ENCODE peak calls at places on chromosomes 12 and 14, in ten cellular contexts. V is IMR-90; E is endodermal cell; R is CD8-positive, alpha-beta memory T cell; K is CD8-positive, alpha-beta T cell; B is spleen; W is GM23338; C is left ventricle myocardium inferior; H is CD4-positive, alpha-beta memory T cell; Z is aorta. J is an unnamed sample. For H3K4me1, the result is how much of the 10 kb centered on the place peaks cover.

GRCh38 chr12:100827901-100828520 is 33.4 kb downstream of the ANO4 start:
- DNase-seq in V (peak), E (peak), R (no peak), K (no peak), B (no peak), W (peak), C (no peak), H (no peak), Z (no peak), J (peak)

GRCh38 chr14:64663174-64663573 is 41.0 kb upstream of the PLEKHG3 start:
- DNase-seq in V (peak), E (no peak), R (no peak), K (no peak), B (no peak), W (no peak), C (no peak), H (no peak), Z (no peak), J (no peak)

GRCh38 chr12:56626691-56627090 is 3.4 kb downstream of the BAZ2A start:
- DNase-seq in V (no peak), E (no peak), R (no peak), K (no peak), B (no peak), W (no peak), C (no peak), H (no peak), Z (no peak), J (no peak)

GRCh38 chr12:47808049-47808448 is 11.7 kb downstream of the HDAC7 start:
- DNase-seq in V (peak), E (no peak), R (peak), K (peak), B (peak), W (peak), C (peak), H (peak), Z (peak), J (peak)

GRCh38 chr14:73463411-73463810 is 5.1 kb upstream of the NUMB start:
- DNase-seq in V (peak), E (peak), R (no peak), K (no peak), B (peak), W (no peak), C (no peak), H (no peak), Z (peak), J (no peak)

GRCh38 chr12:79747274-79747673 is 56.5 kb upstream of the PAWR start:
- DNase-seq in V (peak), E (no peak), R (no peak), K (no peak), B (no peak), W (no peak), C (no peak), H (no peak), Z (no peak), J (no peak)

GRCh38 chr12:42961395-42961794 is 371.8 kb upstream of the PRICKLE1 start:
- DNase-seq in V (peak), E (no peak), R (no peak), K (no peak), B (no peak), W (peak), C (no peak), H (no peak), Z (no peak), J (no peak)

GRCh38 chr14:96676161-96676560 is 121.0 kb upstream of the VRK1 start:
- DNase-seq in V (peak), E (no peak), R (no peak), K (no peak), B (no peak), W (no peak), C (no peak), H (no peak), Z (no peak), J (no peak)

GRCh38 chr12:68432622-68433021 is 100.5 kb upstream of the MDM1 start:
- DNase-seq in V (peak), E (no peak), R (no peak), K (no peak), B (no peak), W (no peak), C (no peak), H (no peak), Z (no peak), J (no peak)

GRCh38 chr12:125140239-125140917 is 75.1 kb downstream of the AACS start:
- DNase-seq in V (no peak), E (peak), R (no peak), K (no peak), B (no peak), W (peak), C (no peak), H (no peak), Z (no peak), J (no peak)

GRCh38 chr14:51609251-51609986 is 42.3 kb upstream of the FRMD6 start:
- DNase-seq in V (peak), E (no peak), R (no peak), K (no peak), B (no peak), W (no peak), C (no peak), H (no peak), Z (no peak), J (no peak)

GRCh38 chr12:109018276-109018675 is 2.6 kb downstream of the SVOP start:
- DNase-seq in V (no peak), E (no peak), R (no peak), K (no peak), B (no peak), W (no peak), C (no peak), H (no peak), Z (no peak), J (no peak)

GRCh38 chr12:132775502-132776233 is 14.0 kb upstream of the ANKLE2 start:
- DNase-seq in V (no peak), E (no peak), R (no peak), K (no peak), B (no peak), W (no peak), C (no peak), H (no peak), Z (no peak), J (no peak)

GRCh38 chr12:62933871-62934798 is 815 bp downstream of the PPM1H start:
- DNase-seq in V (peak), E (peak), R (no peak), K (no peak), B (peak), W (peak), C (peak), H (no peak), Z (peak), J (no peak)

GRCh38 chr14:93742761-93743160 is 45.5 kb downstream of the PRIMA1 start:
- DNase-seq in V (no peak), E (no peak), R (no peak), K (no peak), B (no peak), W (no peak), C (peak), H (no peak), Z (no peak), J (no peak)

GRCh38 chr12:19910681-19911080 is 457.7 kb upstream of the PDE3A start:
- DNase-seq in V (no peak), E (no peak), R (no peak), K (no peak), B (no peak), W (no peak), C (no peak), H (no peak), Z (no peak), J (no peak)

GRCh38 chr12:107775093-107775721 is 703 bp downstream of the ASCL4 start:
- DNase-seq in V (no peak), E (peak), R (no peak), K (no peak), B (peak), W (peak), C (no peak), H (no peak), Z (no peak), J (peak)

GRCh38 chr12:61902403-61902802 is 357.8 kb upstream of the USP15 start:
- DNase-seq in V (no peak), E (no peak), R (no peak), K (no peak), B (no peak), W (no peak), C (no peak), H (no peak), Z (no peak), J (no peak)

GRCh38 chr12:87953257-87953860 is 75.8 kb downstream of the C12orf50 start:
- DNase-seq in V (peak), E (peak), R (no peak), K (no peak), B (no peak), W (peak), C (no peak), H (no peak), Z (no peak), J (peak)

GRCh38 chr14:27528328-27528727 is 930.5 kb upstream of the NOVA1 start:
- DNase-seq in V (no peak), E (no peak), R (no peak), K (no peak), B (no peak), W (peak), C (no peak), H (no peak), Z (no peak), J (no peak)

GRCh38 chr14:89000007-89000942 is 175.8 kb downstream of the TTC8 start:
- DNase-seq in V (peak), E (peak), R (no peak), K (no peak), B (no peak), W (peak), C (no peak), H (no peak), Z (no peak), J (no peak)

GRCh38 chr14:48954446-48954845 is 631.7 kb downstream of the RPS29 start:
- DNase-seq in V (no peak), E (no peak), R (no peak), K (no peak), B (no peak), W (no peak), C (no peak), H (no peak), Z (no peak), J (no peak)

GRCh38 chr14:56124296-56124695 is 6.1 kb downstream of the PELI2 start:
- DNase-seq in V (peak), E (no peak), R (no peak), K (no peak), B (no peak), W (no peak), C (no peak), H (no peak), Z (no peak), J (no peak)

GRCh38 chr12:75476076-75476475 is 4.5 kb upstream of the GLIPR1 start:
- DNase-seq in V (no peak), E (no peak), R (no peak), K (no peak), B (no peak), W (no peak), C (no peak), H (no peak), Z (no peak), J (no peak)

GRCh38 chr12:75477137-75477536 is 3.4 kb upstream of the GLIPR1 start:
- DNase-seq in V (no peak), E (no peak), R (no peak), K (no peak), B (no peak), W (no peak), C (no peak), H (no peak), Z (no peak), J (no peak)

GRCh38 chr12:75474121-75474520 is 6.4 kb upstream of the GLIPR1 start:
- DNase-seq in V (no peak), E (no peak), R (no peak), K (no peak), B (no peak), W (no peak), C (no peak), H (no peak), Z (no peak), J (no peak)

GRCh38 chr12:75471928-75472865 is 8.4 kb upstream of the GLIPR1 start:
- DNase-seq in V (no peak), E (no peak), R (no peak), K (no peak), B (no peak), W (no peak), C (no peak), H (no peak), Z (no peak), J (no peak)
- H3K4me1 ChIP-seq in V (under half), E (under half), R (under half), K (under half), B (under half), W (under half), C (under half), H (under half), Z (under half), J (under half)

DNA sequence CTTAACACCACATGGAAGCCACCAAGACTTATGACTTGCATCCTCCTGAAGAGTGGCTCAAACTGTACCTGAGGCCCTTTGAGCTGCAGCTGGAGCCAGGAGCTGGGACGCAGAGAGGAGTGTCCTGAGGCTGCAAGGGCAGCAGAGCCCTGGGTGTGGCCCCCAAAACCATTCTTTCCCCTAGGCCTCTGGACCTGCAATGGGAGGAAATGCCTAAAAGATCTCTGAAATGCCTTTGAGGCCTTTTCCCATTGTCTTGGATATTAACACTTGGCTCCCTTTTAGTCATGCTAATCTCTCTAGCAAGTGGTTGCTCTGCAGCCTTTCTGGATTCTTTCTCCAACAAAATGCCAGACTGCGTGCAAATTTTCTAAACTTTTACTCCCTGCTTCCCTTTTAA is 156.1 kb downstream of the SLC38A4 start:
- DNase-seq in V (no peak), E (peak), R (no peak), K (no peak), B (no peak), W (peak), C (no peak), H (no peak), Z (no peak), J (no peak)
- H3K4me1 ChIP-seq in V (under half), E (under half), R (under half), K (under half), B (under half), W (under half), C (under half), H (under half), Z (under half), J (under half)

DNA sequence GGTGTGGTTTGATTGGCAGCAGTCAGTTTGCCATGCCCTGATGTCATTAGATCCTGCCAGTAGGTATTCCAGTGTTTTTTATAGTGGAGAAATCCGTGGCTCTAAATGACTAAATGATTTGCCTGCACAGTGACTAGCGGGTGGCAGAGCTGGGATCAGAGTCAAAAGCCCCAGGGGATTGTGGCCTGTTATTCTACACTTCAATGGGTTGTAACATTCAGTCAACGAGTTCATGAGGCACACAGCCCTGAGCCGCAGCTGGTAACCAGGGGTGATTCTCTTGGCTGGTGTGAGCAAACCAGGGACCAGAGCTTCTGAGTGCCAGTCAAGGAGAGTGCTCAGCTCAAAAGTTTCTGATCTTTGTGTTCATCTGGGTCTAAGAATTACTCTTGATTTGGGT is 1.8 kb downstream of the MYH6 start:
- DNase-seq in V (no peak), E (no peak), R (no peak), K (no peak), B (no peak), W (no peak), C (peak), H (no peak), Z (no peak), J (no peak)
- H3K4me1 ChIP-seq in V (under half), E (under half), R (under half), K (under half), B (under half), W (under half), C (half or more), H (under half), Z (under half), J (under half)

GRCh38 chr14:60647837-60648168 is 1.5 kb downstream of the SIX1 start:
- DNase-seq in V (no peak), E (peak), R (no peak), K (no peak), B (no peak), W (no peak), C (no peak), H (no peak), Z (no peak), J (no peak)

GRCh38 chr14:60648934-60649814 is at the start of gene SIX1:
- DNase-seq in V (peak), E (peak), R (no peak), K (no peak), B (peak), W (peak), C (peak), H (no peak), Z (peak), J (no peak)

GRCh38 chr14:60649815-60650381 is 621 bp upstream of the SIX1 start:
- DNase-seq in V (peak), E (peak), R (no peak), K (no peak), B (no peak), W (peak), C (no peak), H (no peak), Z (no peak), J (no peak)

GRCh38 chr14:60647081-60647836 is 2.0 kb downstream of the SIX1 start:
- DNase-seq in V (peak), E (peak), R (no peak), K (no peak), B (no peak), W (peak), C (no peak), H (no peak), Z (no peak), J (no peak)

DNA sequence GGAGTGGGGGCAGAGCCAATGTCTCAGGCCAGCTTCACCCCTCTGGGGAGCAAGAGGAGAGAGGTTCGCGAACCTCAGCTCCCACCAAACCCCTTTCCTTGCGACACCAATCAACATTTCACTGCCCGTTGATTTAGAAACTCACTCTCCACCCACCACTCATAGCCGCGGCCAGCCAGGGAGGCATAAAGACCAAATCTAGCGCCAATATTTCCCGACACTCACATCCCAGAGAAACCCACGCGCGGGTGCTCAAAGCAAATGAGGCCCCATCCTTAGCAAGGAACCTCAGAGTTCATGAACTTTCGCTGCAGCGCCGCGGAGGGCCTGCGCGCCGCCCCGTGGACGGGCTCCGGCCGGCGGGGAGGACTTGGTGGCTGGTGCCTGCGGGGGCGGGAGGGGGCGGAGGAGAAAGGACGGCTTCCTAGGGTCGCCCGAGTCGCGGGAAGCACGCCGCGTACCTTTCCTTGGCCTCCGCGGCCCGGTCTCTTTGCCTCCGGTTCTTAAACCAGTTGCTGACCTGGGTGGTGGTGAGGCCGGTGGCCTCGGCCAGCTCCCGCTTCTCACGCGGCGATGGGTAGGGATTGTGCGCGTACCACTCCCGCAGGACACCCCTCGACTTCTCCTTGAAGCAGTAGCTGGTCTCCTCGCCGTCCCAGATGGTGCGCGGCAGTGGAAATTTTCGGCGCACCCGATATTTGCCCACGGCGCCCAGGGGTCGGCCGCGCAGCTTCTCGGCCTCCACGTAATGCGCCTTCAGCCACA is 926 bp downstream of the SIX1 start:
- DNase-seq in V (peak), E (peak), R (no peak), K (no peak), B (no peak), W (peak), C (no peak), H (no peak), Z (peak), J (no peak)
- H3K4me1 ChIP-seq in V (under half), E (under half), R (under half), K (half or more), B (half or more), W (half or more), C (half or more), H (under half), Z (under half), J (under half)